ENCODE peak calls at places on chromosomes 1 and 21, in ten cellular contexts. P, U, T, E, B, Z, N, G, O and D are unnamed samples.

GRCh38 chr21:32508558-32508957 is 76.8 kb downstream of the TCP10L start:
- DNase-seq in Z (no peak), T (no peak), G (no peak), U (no peak), O (no peak), P (no peak), E (no peak), B (no peak), N (no peak), D (no peak)

GRCh38 chr1:99650773-99651437 is 5.0 kb downstream of the PALMD start:
- DNase-seq in Z (no peak), P (no peak), T (no peak), O (no peak), N (no peak), B (no peak), E (no peak), U (no peak), G (no peak), D (peak)

GRCh38 chr1:175077356-175078030 is 9.9 kb downstream of the TNN start:
- DNase-seq in N (no peak), T (no peak), B (no peak), Z (no peak), P (no peak), O (no peak), G (no peak), E (no peak), U (no peak), D (no peak)

GRCh38 chr1:222948079-222948478 is 133.2 kb downstream of the DISP1 start:
- DNase-seq in U (no peak), T (no peak), N (no peak), O (no peak), Z (no peak), G (no peak), E (no peak), B (no peak), P (peak), D (peak)

GRCh38 chr1:20142001-20142710 is 3.0 kb downstream of the PLA2G2F start:
- DNase-seq in P (no peak), O (no peak), T (no peak), B (no peak), Z (no peak), N (no peak), E (no peak), G (no peak), U (no peak), D (no peak)

GRCh38 chr1:184387871-184388670 is 1.2 kb downstream of the C1orf21 start:
- DNase-seq in T (no peak), U (no peak), B (no peak), E (peak), O (peak), G (no peak), P (peak), N (peak), Z (peak), D (peak)

GRCh38 chr1:4170548-4170947 is 270.5 kb upstream of the C1orf174 start:
- DNase-seq in E (peak), P (no peak), N (no peak), G (no peak), T (no peak), B (no peak), U (no peak), O (no peak), Z (no peak), D (no peak)

GRCh38 chr1:196535727-196536126 is 72.5 kb downstream of the KCNT2 start:
- DNase-seq in T (no peak), O (peak), G (no peak), P (peak), N (peak), E (no peak), B (no peak), U (no peak), Z (no peak), D (peak)

GRCh38 chr1:94522304-94522703 is 19.3 kb downstream of the F3 start:
- DNase-seq in Z (no peak), E (no peak), G (no peak), T (no peak), N (peak), P (peak), B (no peak), O (no peak), U (no peak), D (peak)

GRCh38 chr1:184558691-184559090 is 171.9 kb downstream of the C1orf21 start:
- DNase-seq in B (no peak), P (no peak), E (no peak), O (no peak), G (no peak), Z (no peak), N (no peak), U (no peak), T (no peak), D (peak)

GRCh38 chr1:201792534-201793305 is 36.2 kb upstream of the IPO9 start:
- DNase-seq in O (peak), E (peak), T (no peak), G (peak), B (peak), N (peak), P (peak), U (peak), Z (peak), D (peak)

GRCh38 chr21:31973402-31973944 is 100.7 kb downstream of the HUNK start:
- DNase-seq in Z (no peak), T (no peak), G (no peak), P (peak), U (no peak), O (no peak), B (no peak), N (no peak), E (no peak), D (no peak)

GRCh38 chr21:38448619-38449186 is 49.6 kb downstream of the ERG start:
- DNase-seq in P (no peak), U (no peak), Z (no peak), N (no peak), O (no peak), B (no peak), E (no peak), T (no peak), G (no peak), D (no peak)

GRCh38 chr1:22790232-22791008 is 79.8 kb downstream of the EPHB2 start:
- DNase-seq in B (no peak), Z (no peak), U (no peak), P (no peak), O (no peak), G (no peak), T (no peak), N (no peak), E (no peak), D (no peak)

GRCh38 chr1:14826172-14826636 is 227.7 kb downstream of the KAZN start:
- DNase-seq in Z (no peak), U (no peak), O (no peak), G (no peak), P (no peak), T (no peak), E (no peak), B (no peak), N (no peak), D (no peak)

GRCh38 chr1:18936814-18937481 is 19.5 kb downstream of the IFFO2 start:
- DNase-seq in O (no peak), T (no peak), N (no peak), P (no peak), B (no peak), G (no peak), E (no peak), U (no peak), Z (no peak), D (peak)

GRCh38 chr21:41508415-41509205 is 652 bp upstream of the TMPRSS2 start:
- DNase-seq in G (no peak), U (no peak), N (no peak), E (no peak), B (no peak), T (no peak), O (peak), P (no peak), Z (no peak), D (no peak)